ENCODE peak calls at places on chromosome 10, in six cellular contexts. P is transverse colon; K is CD8-positive, alpha-beta T cell; R is SK-N-SH; O is colonic mucosa; U is uterus. L is an unnamed sample. For H3K27me3, the result is how much of the 10 kb centered on the place peaks cover.

GRCh38 chr10:17444062-17444714 is 10.2 kb downstream of the ST8SIA6 start:
- DNase-seq in K (no peak), P (no peak), U (no peak), R (no peak), O (no peak), L (no peak)

GRCh38 chr10:5293691-5294550 is 70.8 kb upstream of the UCN3 start:
- DNase-seq in P (peak), R (peak), K (peak), O (peak), U (no peak), L (no peak)

GRCh38 chr10:28963539-28964221 is 286.4 kb downstream of the BAMBI start:
- DNase-seq in U (no peak), P (no peak), O (no peak), R (no peak), K (no peak), L (no peak)

GRCh38 chr10:26890956-26891355 is 30.2 kb upstream of the ABI1 start:
- DNase-seq in P (peak), U (no peak), K (peak), R (peak), O (peak), L (peak)

GRCh38 chr10:100733319-100733718 is 12.1 kb upstream of the PAX2 start:
- DNase-seq in O (no peak), P (no peak), K (no peak), R (no peak), U (no peak), L (no peak)

GRCh38 chr10:47025253-47025539 is 114.0 kb downstream of the PTPN20 start:
- DNase-seq in P (no peak), O (no peak), K (no peak), R (peak), U (no peak), L (no peak)

GRCh38 chr10:25522946-25523608 is 348.3 kb downstream of the GPR158 start:
- DNase-seq in R (peak), P (no peak), U (no peak), O (no peak), K (no peak), L (no peak)

GRCh38 chr10:117178190-117178589 is 19.1 kb upstream of the KCNK18 start:
- DNase-seq in O (no peak), P (no peak), U (no peak), R (no peak), K (no peak), L (no peak)

GRCh38 chr10:128210215-128211063 is 84.2 kb upstream of the MKI67 start:
- DNase-seq in O (peak), K (peak), R (peak), U (peak), P (peak), L (peak)

GRCh38 chr10:24723788-24724380 is at the start of gene ARHGAP21:
- DNase-seq in U (peak), K (peak), O (peak), R (peak), P (peak), L (peak)

GRCh38 chr10:58952747-58953466 is 223.5 kb upstream of the PHYHIPL start:
- DNase-seq in U (peak), O (peak), P (peak), R (peak), K (no peak), L (no peak)

GRCh38 chr10:11403116-11403515 is 208.3 kb downstream of the USP6NL start:
- DNase-seq in U (no peak), O (peak), P (peak), K (peak), R (no peak), L (peak)

GRCh38 chr10:86698207-86698940 is 30.1 kb downstream of the LDB3 start:
- DNase-seq in K (no peak), O (no peak), U (no peak), R (no peak), P (no peak), L (no peak)

GRCh38 chr10:70296406-70296899 is 12.6 kb upstream of the NPFFR1 start:
- DNase-seq in K (no peak), P (peak), O (peak), R (peak), U (peak), L (no peak)

GRCh38 chr10:122149138-122149606 is 121.9 kb upstream of the BTBD16 start:
- DNase-seq in K (no peak), O (no peak), P (no peak), R (no peak), U (peak), L (no peak)

GRCh38 chr10:91587710-91588638 is 44.9 kb downstream of the PPP1R3C start:
- DNase-seq in K (no peak), P (no peak), U (peak), R (no peak), O (no peak), L (no peak)

GRCh38 chr10:79409038-79410035 is 36.1 kb downstream of the ZCCHC24 start:
- DNase-seq in O (no peak), R (no peak), K (no peak), U (no peak), P (no peak), L (no peak)

GRCh38 chr10:1180836-1181235 is 124.7 kb downstream of the WDR37 start:
- DNase-seq in R (no peak), O (no peak), P (no peak), U (no peak), K (no peak), L (no peak)

GRCh38 chr10:46536171-46536570 is 20.3 kb downstream of the GPRIN2 start:
- DNase-seq in K (no peak), P (peak), R (no peak), U (no peak), O (no peak), L (no peak)

GRCh38 chr10:53357587-53357986 is 585.0 kb upstream of the MBL2 start:
- DNase-seq in P (no peak), R (no peak), O (no peak), K (no peak), U (no peak), L (no peak)

GRCh38 chr10:43667736-43668371 is 19.2 kb upstream of the ZNF32 start:
- DNase-seq in P (no peak), U (no peak), R (no peak), K (no peak), O (no peak), L (no peak)

GRCh38 chr10:26637521-26638275 is 59.8 kb upstream of the PDSS1 start:
- DNase-seq in P (no peak), U (no peak), O (no peak), R (no peak), K (no peak), L (no peak)

GRCh38 chr10:34430685-34431084 is 384.4 kb downstream of the PARD3 start:
- DNase-seq in R (no peak), U (no peak), O (no peak), P (no peak), K (no peak), L (no peak)

GRCh38 chr10:122703483-122704448 is 4.1 kb upstream of the C10orf120 start:
- DNase-seq in K (peak), P (peak), O (peak), U (peak), R (peak), L (peak)

GRCh38 chr10:123901621-123902020 is 10.0 kb upstream of the CPXM2 start:
- DNase-seq in R (no peak), O (no peak), P (no peak), U (no peak), K (no peak), L (no peak)

GRCh38 chr10:103506061-103506460 is 12.6 kb downstream of the NEURL1 start:
- DNase-seq in O (no peak), P (no peak), K (no peak), R (peak), U (no peak), L (no peak)

GRCh38 chr10:3467052-3467906 is 294.7 kb upstream of the PITRM1 start:
- DNase-seq in R (no peak), K (no peak), O (peak), U (peak), P (peak), L (no peak)

GRCh38 chr10:23021430-23021829 is 73.9 kb upstream of the MSRB2 start:
- DNase-seq in R (no peak), U (no peak), K (no peak), P (no peak), O (no peak), L (no peak)

GRCh38 chr10:111986079-111986478 is 197.5 kb downstream of the GPAM start:
- DNase-seq in U (no peak), K (no peak), P (no peak), O (no peak), R (no peak), L (no peak)
- H3K27ac ChIP-seq in U (peak), K (no peak), P (peak), O (no peak), R (no peak), L (no peak)

GRCh38 chr10:93121311-93121710 is 47.6 kb downstream of the CYP26A1 start:
- DNase-seq in R (no peak), K (no peak), O (no peak), P (no peak), U (no peak), L (no peak)

GRCh38 chr10:93113042-93113441 is 39.3 kb downstream of the CYP26A1 start:
- DNase-seq in U (no peak), P (no peak), O (no peak), K (no peak), R (no peak), L (no peak)

GRCh38 chr10:93110472-93111146 is 36.9 kb downstream of the CYP26A1 start:
- DNase-seq in K (no peak), O (no peak), U (no peak), P (no peak), R (no peak), L (no peak)

DNA sequence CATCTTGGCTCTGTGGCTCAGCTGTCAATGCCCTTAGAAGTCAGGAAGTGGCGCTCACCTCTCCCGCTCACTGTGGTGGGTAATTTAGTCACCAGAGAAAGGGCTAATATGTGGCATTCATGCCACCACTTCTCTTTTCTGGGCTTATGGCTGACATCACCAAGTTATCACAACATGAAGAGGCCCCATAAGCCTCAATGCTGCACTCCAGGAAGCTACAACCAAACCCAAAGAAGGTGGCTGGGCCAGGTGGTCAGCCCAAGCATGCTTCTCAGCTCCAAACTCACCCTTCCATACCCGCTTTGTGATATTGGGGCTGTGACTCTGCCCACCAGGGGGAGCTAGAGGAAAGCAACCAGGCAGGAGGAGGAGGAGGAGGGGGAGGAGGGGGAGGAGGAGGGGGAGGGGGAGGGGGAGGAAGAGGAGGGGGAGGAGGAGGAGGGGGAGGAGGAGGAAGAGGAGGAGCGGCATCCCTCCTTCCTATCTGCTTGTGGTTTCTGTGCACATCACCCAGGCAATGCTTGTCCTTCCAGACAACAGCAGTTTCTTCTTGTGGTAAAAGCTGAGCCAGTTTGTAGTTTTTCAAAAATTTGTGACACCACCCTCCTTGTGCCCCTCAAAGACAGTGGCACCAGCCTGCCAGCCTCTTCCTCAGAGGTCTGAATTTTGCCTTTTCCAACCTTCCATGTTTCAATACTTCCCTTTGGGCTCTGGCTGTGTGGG is 42.1 kb downstream of the CYP26A1 start:
- DNase-seq in U (peak), O (peak), P (peak), K (peak), R (peak), L (peak)
- TF ChIP-seq CTCF in U (peak), O (peak), P (peak), K (no peak), R (peak), L (peak)

GRCh38 chr10:131231965-131232541 is 79.5 kb downstream of the TCERG1L start:
- DNase-seq in U (no peak), P (no peak), K (no peak), R (no peak), O (no peak), L (no peak)

GRCh38 chr10:131231323-131231964 is 80.1 kb downstream of the TCERG1L start:
- DNase-seq in P (no peak), R (no peak), U (no peak), K (no peak), O (no peak), L (no peak)

GRCh38 chr10:131230166-131230565 is 81.4 kb downstream of the TCERG1L start:
- DNase-seq in O (no peak), R (no peak), P (no peak), K (no peak), U (no peak), L (no peak)

GRCh38 chr10:131230641-131231322 is 80.7 kb downstream of the TCERG1L start:
- DNase-seq in K (no peak), P (no peak), O (no peak), U (no peak), R (no peak), L (no peak)

DNA sequence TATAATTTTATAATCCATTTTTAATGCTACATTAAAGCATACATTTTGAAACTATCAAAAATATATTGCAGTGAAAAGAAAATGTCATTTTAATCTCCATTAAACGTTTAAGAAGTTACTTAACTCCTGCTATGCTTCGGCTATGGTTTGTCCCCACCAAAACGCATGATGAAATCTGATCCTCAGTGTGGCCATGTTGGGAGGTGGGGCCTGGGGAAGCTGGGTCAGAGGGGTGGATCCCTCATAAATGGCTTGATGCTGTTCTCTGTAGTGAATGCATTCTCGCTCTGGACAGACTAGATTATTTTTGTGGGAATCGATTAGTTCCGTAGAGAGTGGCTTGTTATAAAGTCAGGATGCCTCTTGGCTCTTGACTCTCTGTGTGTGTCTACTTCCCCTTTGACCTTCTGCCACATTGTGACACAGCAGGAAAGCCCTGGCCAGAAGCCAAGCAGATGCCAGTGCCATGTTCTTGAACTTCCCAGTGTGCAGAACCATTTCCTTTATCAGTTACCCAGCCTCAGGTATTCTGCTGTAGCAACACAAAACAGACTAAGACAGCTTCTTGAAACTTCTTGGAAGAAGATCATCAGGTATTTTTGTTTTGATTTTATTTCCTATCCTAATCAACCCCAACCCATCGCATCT is 77.8 kb downstream of the TCERG1L start:
- DNase-seq in U (no peak), K (no peak), P (no peak), R (no peak), O (no peak), L (no peak)
- H3K27me3 ChIP-seq in U (under half), K (under half), P (under half), R (under half), O (under half), L (under half)

DNA sequence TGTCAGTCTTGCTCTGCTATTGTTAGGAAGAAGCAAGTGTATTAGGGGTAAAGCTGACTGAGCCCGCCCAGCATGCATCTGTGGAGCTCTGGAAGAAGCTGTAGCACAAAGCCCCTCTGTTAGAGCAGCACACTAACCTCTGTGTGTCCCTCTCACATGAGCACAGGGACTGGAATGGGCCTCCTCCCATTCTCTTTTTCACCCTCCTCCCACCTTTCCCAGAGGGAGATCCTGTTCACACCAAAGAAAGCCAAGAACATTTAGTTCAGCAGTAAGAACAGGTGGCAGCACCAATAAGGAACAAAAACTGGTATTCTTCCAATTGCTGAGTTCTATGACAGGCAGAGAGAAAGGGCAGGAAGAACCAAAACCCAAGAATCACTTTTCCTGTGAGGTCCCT is 37.8 kb downstream of the USP54 start:
- DNase-seq in O (no peak), U (no peak), K (no peak), R (no peak), P (no peak), L (no peak)
- H3K27ac ChIP-seq in O (peak), U (no peak), K (no peak), R (no peak), P (peak), L (no peak)

DNA sequence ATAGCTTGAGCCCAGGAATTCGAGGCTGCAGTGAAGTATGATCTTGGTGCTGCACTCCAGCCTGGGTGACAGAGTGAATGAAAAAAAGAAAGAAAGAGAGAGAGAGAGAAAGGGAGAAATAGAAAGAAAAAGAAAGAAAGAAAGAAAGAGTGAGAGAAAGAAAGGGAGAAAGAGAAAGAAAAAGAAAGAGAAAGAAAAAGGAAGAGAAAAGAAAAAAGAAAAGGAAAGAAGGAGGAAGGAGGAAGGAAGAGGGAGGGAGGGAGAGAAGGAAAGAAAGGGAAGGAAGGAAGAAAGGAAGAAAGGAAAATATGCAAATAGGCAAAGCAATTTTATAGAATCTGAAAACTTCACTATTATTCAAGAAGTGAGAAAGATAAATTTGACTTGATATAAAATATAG is 24.5 kb upstream of the JCAD start:
- DNase-seq in R (no peak), K (no peak), O (no peak), U (no peak), P (no peak), L (no peak)
- TF ChIP-seq CTCF in R (no peak), K (no peak), O (no peak), U (no peak), P (no peak), L (no peak)